ENCODE peak calls at places on chromosomes 1 and 21, in eight cellular contexts. Q, W, S, U, X, N, P and I are unnamed samples.

GRCh38 chr1:178928985-178929384 is 58.1 kb upstream of the ANGPTL1 start:
- DNase-seq in S (no peak), P (no peak), W (no peak), Q (no peak), U (no peak), N (no peak), X (no peak), I (no peak)

GRCh38 chr1:22323141-22323845 is 128.4 kb upstream of the ZBTB40 start:
- DNase-seq in U (no peak), W (no peak), X (no peak), S (no peak), N (no peak), Q (no peak), P (no peak), I (no peak)

GRCh38 chr1:15196807-15197530 is 43.4 kb downstream of the TMEM51 start:
- DNase-seq in P (no peak), X (peak), U (no peak), W (no peak), Q (no peak), S (peak), N (no peak), I (peak)

GRCh38 chr21:42862123-42862475 is 17.2 kb downstream of the WDR4 start:
- DNase-seq in S (no peak), W (no peak), N (no peak), U (no peak), X (no peak), P (no peak), Q (no peak), I (no peak)

GRCh38 chr1:70764747-70765146 is 282.9 kb downstream of the PTGER3 start:
- DNase-seq in W (no peak), S (no peak), N (no peak), Q (no peak), X (no peak), U (no peak), P (no peak), I (no peak)

GRCh38 chr1:39671433-39671792 is 494 bp downstream of the NT5C1A start:
- DNase-seq in X (peak), S (no peak), N (peak), W (peak), Q (no peak), U (peak), P (no peak), I (no peak)

GRCh38 chr1:21355956-21356355 is 65.7 kb upstream of the ECE1 start:
- DNase-seq in N (no peak), P (no peak), W (no peak), X (no peak), U (no peak), S (no peak), Q (no peak), I (no peak)

GRCh38 chr1:56382890-56383289 is 196.5 kb downstream of the PLPP3 start:
- DNase-seq in X (no peak), U (no peak), P (no peak), Q (no peak), N (no peak), W (no peak), S (no peak), I (no peak)

GRCh38 chr1:31830065-31830464 is 14.2 kb upstream of the SPOCD1 start:
- DNase-seq in X (no peak), N (no peak), U (no peak), S (no peak), P (no peak), W (no peak), Q (no peak), I (no peak)

DNA sequence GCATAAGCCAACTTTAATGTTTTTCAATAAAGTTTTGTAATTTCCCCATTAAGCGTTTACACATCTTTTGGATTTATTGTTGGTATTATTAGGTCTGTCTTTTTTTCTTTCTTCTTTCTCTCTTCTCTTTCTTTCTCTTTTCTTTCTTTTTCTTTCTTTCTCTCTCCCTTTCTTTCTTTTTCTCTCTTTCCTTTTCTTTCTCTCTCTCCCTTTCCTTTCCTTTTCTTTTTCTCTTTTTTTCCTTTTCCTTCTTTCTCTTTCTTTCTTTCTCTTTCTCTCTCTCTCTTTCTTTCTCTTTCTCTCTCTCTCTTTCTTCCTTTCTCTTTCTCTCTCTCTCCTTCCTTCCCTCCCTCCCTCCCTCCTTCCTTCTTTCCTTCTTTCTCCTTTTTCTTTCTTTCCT is 31.3 kb downstream of the ERRFI1 start:
- DNase-seq in Q (no peak), S (no peak), N (no peak), X (no peak), P (no peak), W (no peak), U (no peak), I (no peak)
- TF ChIP-seq CTCF in Q (no peak), S (no peak), N (no peak), X (no peak), P (no peak), W (no peak), U (no peak), I (no peak)

GRCh38 chr21:26572668-26573381 is at the start of gene CYYR1:
- DNase-seq in N (peak), Q (no peak), X (peak), W (no peak), S (no peak), U (peak), P (no peak), I (peak)
- TF ChIP-seq CTCF in N (no peak), Q (no peak), X (no peak), W (no peak), S (no peak), U (no peak), P (no peak), I (no peak)

DNA sequence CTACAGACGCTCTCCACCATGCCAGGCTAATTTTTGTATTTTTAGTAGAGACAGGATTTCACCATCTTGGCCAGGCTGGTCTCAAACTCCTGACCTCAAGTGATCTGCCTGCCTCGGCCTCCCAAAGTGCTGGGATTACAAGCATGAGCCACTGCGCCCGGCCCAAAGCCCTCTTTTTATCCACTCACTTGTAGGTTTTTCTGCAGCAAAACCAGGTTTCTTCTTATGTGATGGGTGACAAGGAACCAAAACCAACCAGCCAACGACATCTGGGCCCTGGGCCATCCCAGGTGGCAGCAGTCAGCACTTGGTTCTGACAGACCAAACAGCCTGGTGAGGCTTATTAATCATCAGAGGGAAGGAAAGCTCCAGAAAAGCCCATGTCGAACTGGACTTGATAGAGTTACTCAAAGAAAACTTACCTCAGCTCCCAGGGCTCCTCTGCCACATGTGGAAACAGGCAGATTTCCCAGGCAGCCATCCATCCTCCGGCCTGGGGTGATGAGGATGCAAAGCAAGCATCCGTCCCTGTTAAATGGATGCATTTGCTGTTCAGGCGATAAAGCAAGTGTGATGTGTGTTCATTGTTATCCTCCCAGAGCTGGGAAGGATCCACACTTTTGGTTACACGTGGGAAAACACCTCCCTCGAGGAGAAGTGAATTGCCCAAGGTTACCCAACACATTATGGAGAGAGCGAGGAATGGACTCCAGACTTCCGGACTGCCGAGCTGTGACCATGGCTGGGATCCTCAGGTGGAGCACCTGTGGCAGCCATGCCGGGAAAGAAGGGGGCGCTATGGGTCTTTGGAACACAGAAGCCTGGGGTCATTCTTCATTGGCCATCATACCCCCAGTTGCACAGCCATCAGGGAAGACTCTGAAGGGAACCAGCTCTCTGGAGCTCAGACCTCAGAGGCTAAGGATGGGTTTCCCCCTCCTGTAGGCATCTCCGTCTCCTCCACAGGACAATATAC is 118.8 kb downstream of the HUNK start:
- DNase-seq in X (no peak), N (no peak), U (no peak), P (no peak), Q (no peak), W (no peak), S (no peak), I (no peak)
- TF ChIP-seq CTCF in X (no peak), N (no peak), U (no peak), P (peak), Q (no peak), W (no peak), S (no peak), I (no peak)

DNA sequence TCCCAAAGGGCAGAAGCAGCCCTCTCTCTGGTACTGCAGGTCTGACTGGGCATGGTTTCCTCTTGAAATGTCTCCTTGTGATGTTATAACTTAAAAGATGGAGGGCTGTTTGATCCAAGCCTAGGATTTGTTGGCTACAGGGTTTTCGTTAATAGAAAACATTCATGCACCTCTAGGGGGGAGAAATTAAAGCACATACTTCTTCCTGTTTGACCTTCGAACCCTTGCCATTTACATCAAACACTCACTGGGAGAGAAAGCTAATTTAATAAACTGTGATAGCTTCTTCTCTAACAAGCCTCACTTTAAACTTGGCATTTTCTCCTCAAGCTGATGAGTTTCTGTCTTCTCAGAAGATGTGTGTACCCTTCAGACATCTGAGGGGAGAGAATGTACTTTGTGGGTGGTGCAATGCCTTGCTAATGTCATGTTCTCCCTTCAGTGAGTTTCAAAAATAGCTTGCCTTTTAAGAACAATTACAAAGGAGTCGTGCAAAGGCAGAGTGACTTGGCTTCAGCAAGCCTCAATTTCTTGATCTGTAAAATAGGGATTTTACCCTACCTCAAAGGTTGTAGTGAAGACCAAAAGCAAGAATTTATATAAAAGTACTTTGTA is 20.4 kb downstream of the CACHD1 start:
- DNase-seq in P (no peak), X (no peak), N (no peak), U (no peak), Q (no peak), S (no peak), W (no peak), I (no peak)
- TF ChIP-seq CTCF in P (no peak), X (no peak), N (no peak), U (no peak), Q (no peak), S (no peak), W (no peak), I (no peak)